ENCODE peak calls at places on chromosome 13, in seven cellular contexts. F is GM23248; G is naive thymus-derived CD4-positive, alpha-beta T cell; M is adrenal gland; X is CD4-positive, CD25-positive, alpha-beta regulatory T cell; Q is bronchial epithelial cell; N is neural progenitor cell. R is an unnamed sample. For H3K27me3, the result is how much of the 10 kb centered on the place peaks cover.

GRCh38 chr13:94537740-94538630 is 58.0 kb downstream of the TGDS start:
- DNase-seq in M (no peak), G (no peak), Q (peak), N (no peak), F (no peak), X (no peak), R (no peak)

GRCh38 chr13:35789335-35790166 is 313.1 kb upstream of the MAB21L1 start:
- DNase-seq in N (peak), F (peak), M (no peak), X (no peak), G (no peak), Q (peak), R (no peak)

GRCh38 chr13:42420304-42420703 is 148.4 kb downstream of the AKAP11 start:
- DNase-seq in X (no peak), G (peak), M (no peak), N (no peak), Q (no peak), F (no peak), R (no peak)

GRCh38 chr13:110126391-110126961 is 180.5 kb downstream of the COL4A1 start:
- DNase-seq in M (peak), N (peak), G (no peak), X (no peak), Q (peak), F (peak), R (no peak)

GRCh38 chr13:104984296-104984818 is 1551.1 kb downstream of the EFNB2 start:
- DNase-seq in X (no peak), N (no peak), M (peak), Q (peak), G (no peak), F (no peak), R (peak)

GRCh38 chr13:35470671-35471465 is 5.6 kb downstream of the MAB21L1 start:
- DNase-seq in N (peak), X (no peak), G (no peak), M (peak), Q (no peak), F (peak), R (no peak)

GRCh38 chr13:95784161-95784880 is 107.4 kb downstream of the DNAJC3 start:
- DNase-seq in Q (peak), N (no peak), X (no peak), M (no peak), G (no peak), F (peak), R (no peak)

GRCh38 chr13:52428295-52428694 is 22.1 kb downstream of the VPS36 start:
- DNase-seq in N (no peak), F (no peak), M (no peak), Q (peak), X (no peak), G (no peak), R (no peak)

GRCh38 chr13:53310786-53311185 is 282.2 kb downstream of the OLFM4 start:
- DNase-seq in G (no peak), M (no peak), N (peak), X (no peak), F (no peak), Q (no peak), R (no peak)

GRCh38 chr13:70415141-70415540 is 306.9 kb upstream of the KLHL1 start:
- DNase-seq in G (no peak), X (no peak), Q (no peak), N (no peak), F (no peak), M (no peak), R (no peak)

GRCh38 chr13:40974460-40975407 is 44.4 kb downstream of the ELF1 start:
- DNase-seq in X (peak), G (no peak), F (peak), Q (peak), M (no peak), N (peak), R (peak)

GRCh38 chr13:98582947-98583346 is 6.0 kb upstream of the STK24 start:
- DNase-seq in N (no peak), Q (peak), G (no peak), F (no peak), X (no peak), M (no peak), R (no peak)

GRCh38 chr13:31250435-31250834 is 50.7 kb downstream of the B3GLCT start:
- DNase-seq in Q (no peak), F (no peak), M (no peak), N (no peak), X (no peak), G (no peak), R (peak)

GRCh38 chr13:37685206-37685605 is 86.6 kb upstream of the POSTN start:
- DNase-seq in G (no peak), M (no peak), X (no peak), F (no peak), N (no peak), Q (no peak), R (no peak)

GRCh38 chr13:103547914-103548313 is 481.7 kb upstream of the SLC10A2 start:
- DNase-seq in X (no peak), M (no peak), N (no peak), G (no peak), F (no peak), Q (peak), R (no peak)

GRCh38 chr13:42405665-42406390 is 133.9 kb downstream of the AKAP11 start:
- DNase-seq in M (no peak), F (peak), N (no peak), Q (peak), X (peak), G (peak), R (peak)

GRCh38 chr13:26425439-26426358 is 131.8 kb upstream of the WASF3 start:
- DNase-seq in X (no peak), G (no peak), Q (peak), F (no peak), N (no peak), M (no peak), R (no peak)

GRCh38 chr13:68745517-68745916 is 1362.1 kb upstream of the ATXN8OS start:
- DNase-seq in N (no peak), G (no peak), M (no peak), F (no peak), X (no peak), Q (no peak), R (no peak)

GRCh38 chr13:110182003-110182402 is 125.0 kb downstream of the COL4A1 start:
- DNase-seq in G (no peak), Q (no peak), N (no peak), M (no peak), X (no peak), F (no peak), R (no peak)

GRCh38 chr13:99972190-99972731 is 694 bp upstream of the ZIC5 start:
- DNase-seq in N (peak), G (no peak), Q (no peak), F (no peak), M (peak), X (no peak), R (peak)

GRCh38 chr13:63438951-63439350 is 2023.3 kb upstream of the PCDH20 start:
- DNase-seq in G (no peak), Q (no peak), X (no peak), M (no peak), N (peak), F (no peak), R (no peak)

GRCh38 chr13:51838235-51838846 is 6.6 kb downstream of the TMEM272 start:
- DNase-seq in F (peak), Q (no peak), N (no peak), G (no peak), X (no peak), M (no peak), R (no peak)

GRCh38 chr13:42977219-42977659 is 14.8 kb downstream of the EPSTI1 start:
- DNase-seq in M (no peak), G (no peak), Q (no peak), N (no peak), F (no peak), X (no peak), R (no peak)

GRCh38 chr13:74683411-74683810 is 549.2 kb upstream of the KLF12 start:
- DNase-seq in Q (peak), N (no peak), M (no peak), G (no peak), F (no peak), X (no peak), R (no peak)

GRCh38 chr13:42971670-42972355 is 20.2 kb downstream of the EPSTI1 start:
- DNase-seq in Q (no peak), N (no peak), M (no peak), F (peak), X (no peak), G (no peak), R (no peak)

GRCh38 chr13:73902296-73902695 is 231.9 kb downstream of the KLF12 start:
- DNase-seq in N (no peak), M (no peak), X (no peak), Q (no peak), F (no peak), G (no peak), R (no peak)

GRCh38 chr13:77521194-77521593 is 14.3 kb upstream of the SCEL start:
- DNase-seq in G (no peak), Q (peak), X (no peak), F (peak), N (no peak), M (no peak), R (no peak)

GRCh38 chr13:91066745-91067144 is 280.7 kb upstream of the MIR17HG start:
- DNase-seq in N (no peak), X (no peak), M (no peak), Q (no peak), G (no peak), F (no peak), R (no peak)

GRCh38 chr13:86002921-86003488 is 203.8 kb upstream of the SLITRK6 start:
- DNase-seq in X (no peak), G (no peak), M (no peak), N (peak), Q (no peak), F (no peak), R (no peak)

GRCh38 chr13:36356058-36356457 is 9.9 kb upstream of the SPART start:
- DNase-seq in N (no peak), M (no peak), X (no peak), Q (no peak), F (no peak), G (no peak), R (no peak)

GRCh38 chr13:98571955-98572662 is 4.8 kb downstream of the STK24 start:
- DNase-seq in F (peak), X (no peak), M (no peak), N (no peak), Q (peak), G (no peak), R (no peak)

GRCh38 chr13:110937511-110938303 is 22.8 kb upstream of the ANKRD10 start:
- DNase-seq in F (no peak), G (no peak), Q (no peak), N (no peak), M (no peak), X (no peak), R (no peak)

GRCh38 chr13:19864339-19865309 is 1.2 kb upstream of the ZMYM5 start:
- DNase-seq in X (peak), G (peak), N (peak), Q (peak), M (peak), F (peak), R (peak)

GRCh38 chr13:21668665-21669599 is 1.9 kb upstream of the FGF9 start:
- DNase-seq in Q (no peak), X (peak), F (peak), M (peak), G (no peak), N (peak), R (peak)

GRCh38 chr13:21672811-21673591 is 2.1 kb downstream of the FGF9 start:
- DNase-seq in G (no peak), M (no peak), Q (no peak), N (peak), F (peak), X (no peak), R (no peak)

GRCh38 chr13:21670883-21671792 is at the start of gene FGF9:
- DNase-seq in G (peak), M (peak), X (peak), F (peak), N (peak), Q (peak), R (peak)

GRCh38 chr13:21671793-21672680 is 1.2 kb downstream of the FGF9 start:
- DNase-seq in Q (no peak), F (no peak), N (peak), X (no peak), M (no peak), G (no peak), R (no peak)

GRCh38 chr13:21670006-21670882 is 629 bp upstream of the FGF9 start:
- DNase-seq in X (peak), M (peak), G (peak), N (peak), Q (no peak), F (peak), R (peak)
- H3K27me3 ChIP-seq in X (under half), M (under half), G (under half), N (half or more), Q (under half), F (under half), R (under half)

DNA sequence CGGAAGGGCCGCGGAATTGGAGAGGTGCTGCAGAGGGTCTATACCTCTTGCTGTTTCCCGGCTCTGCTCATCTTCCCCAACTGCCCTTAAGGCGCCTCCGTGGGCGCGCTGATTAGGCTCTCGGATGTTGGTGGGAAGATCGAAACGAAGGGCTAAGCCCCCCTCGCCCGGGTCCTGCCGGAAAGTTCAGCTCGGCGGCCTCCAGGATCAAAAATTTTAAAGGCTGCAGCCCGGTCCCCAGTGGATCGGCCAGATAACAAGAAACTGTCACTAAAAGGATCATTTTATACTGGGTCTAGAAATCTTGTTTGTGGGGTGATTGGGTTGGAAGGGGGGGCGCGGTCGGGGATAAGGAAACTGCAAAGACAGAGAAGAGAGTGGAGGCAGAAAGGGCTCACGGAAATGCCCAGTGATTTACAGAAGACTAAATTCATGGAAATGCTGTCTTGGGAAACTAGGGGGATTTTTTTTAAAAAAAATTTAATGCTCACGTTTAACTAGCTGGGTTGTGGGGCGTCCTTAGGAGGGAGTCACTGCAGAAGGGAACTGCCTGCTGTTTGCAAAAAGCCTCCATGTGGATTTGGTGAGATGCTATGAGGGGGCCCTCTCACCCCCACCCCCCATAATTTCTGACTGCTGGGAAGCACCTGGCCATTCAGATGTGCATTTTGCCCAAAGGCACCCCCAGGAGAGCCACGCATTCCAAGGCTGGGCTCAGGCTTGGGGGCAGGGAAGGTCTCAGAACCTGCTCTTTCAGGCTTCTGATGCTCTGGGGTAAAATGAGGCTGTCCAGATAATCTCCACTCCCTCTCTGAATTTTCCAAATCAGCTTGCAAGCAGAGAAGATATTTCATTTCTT is 7.7 kb downstream of the CDX2 start:
- DNase-seq in F (no peak), X (no peak), G (no peak), M (no peak), Q (no peak), N (no peak), R (no peak)
- H3K27me3 ChIP-seq in F (half or more), X (under half), G (under half), M (half or more), Q (under half), N (half or more), R (under half)

DNA sequence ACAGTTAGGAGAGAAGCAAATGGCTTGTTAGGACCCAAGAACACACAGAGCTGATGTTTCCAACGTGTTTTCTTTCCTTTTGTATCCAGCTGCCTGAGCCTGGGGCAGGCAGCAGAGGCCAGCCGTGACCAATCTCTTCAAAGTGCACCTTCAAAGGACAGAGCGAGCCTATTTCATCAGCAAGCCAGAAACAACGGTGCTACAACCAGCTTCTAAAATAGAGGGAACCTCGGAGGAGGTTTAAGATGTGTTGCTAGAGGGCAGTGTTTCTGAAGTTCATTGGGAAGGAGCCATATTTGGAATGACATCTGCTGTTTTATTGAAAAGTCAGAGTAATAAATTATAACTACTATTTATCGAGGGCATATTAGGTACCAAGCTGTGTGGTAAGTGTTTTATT is 56.2 kb upstream of the RFC3 start:
- DNase-seq in M (peak), F (peak), Q (peak), G (no peak), N (peak), X (no peak), R (no peak)
- H3K27me3 ChIP-seq in M (under half), F (under half), Q (under half), G (under half), N (under half), X (under half), R (under half)

GRCh38 chr13:39484506-39485313 is 118.3 kb downstream of the LHFPL6 start:
- DNase-seq in F (peak), G (no peak), Q (peak), N (no peak), X (no peak), M (no peak), R (no peak)

GRCh38 chr13:39493966-39494365 is 109.0 kb downstream of the LHFPL6 start:
- DNase-seq in F (no peak), M (no peak), X (no peak), N (peak), Q (no peak), G (no peak), R (no peak)

GRCh38 chr13:39485314-39485700 is 117.7 kb downstream of the LHFPL6 start:
- DNase-seq in G (no peak), X (no peak), F (peak), N (no peak), Q (no peak), M (no peak), R (no peak)

DNA sequence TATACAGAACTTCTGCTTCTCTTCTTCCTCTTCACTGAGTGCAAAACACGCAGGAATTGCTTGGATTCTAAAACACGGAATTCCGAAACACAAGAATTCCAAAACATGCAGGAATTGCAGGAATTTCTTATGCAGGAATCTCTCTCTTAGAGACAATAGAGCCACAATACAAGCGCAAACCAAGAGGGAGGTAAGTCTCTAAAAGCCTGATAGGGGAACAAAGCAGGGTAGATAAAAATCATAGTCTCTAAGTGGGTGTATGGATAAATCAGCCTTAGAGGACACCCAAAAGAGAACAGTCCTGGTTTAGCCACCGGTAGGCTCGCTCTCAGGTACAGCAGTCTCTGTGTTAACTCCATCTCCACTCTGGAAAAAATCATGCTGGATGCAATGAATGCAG is 112.9 kb downstream of the LHFPL6 start:
- DNase-seq in N (peak), X (no peak), F (no peak), M (no peak), G (no peak), Q (no peak), R (no peak)
- H3K27me3 ChIP-seq in N (under half), X (under half), F (under half), M (under half), G (under half), Q (under half), R (under half)

GRCh38 chr13:112205990-112206389 is 139.0 kb downstream of the SOX1 start:
- DNase-seq in M (no peak), N (no peak), G (no peak), F (no peak), X (no peak), Q (no peak), R (no peak)

GRCh38 chr13:112202966-112203365 is 136.0 kb downstream of the SOX1 start:
- DNase-seq in Q (no peak), F (no peak), N (no peak), G (no peak), M (no peak), X (no peak), R (no peak)

GRCh38 chr13:112203614-112204013 is 136.7 kb downstream of the SOX1 start:
- DNase-seq in Q (no peak), M (no peak), N (no peak), F (no peak), G (no peak), X (no peak), R (no peak)

GRCh38 chr13:112204881-112205327 is 138.0 kb downstream of the SOX1 start:
- DNase-seq in X (no peak), G (no peak), N (peak), F (no peak), M (peak), Q (no peak), R (no peak)

DNA sequence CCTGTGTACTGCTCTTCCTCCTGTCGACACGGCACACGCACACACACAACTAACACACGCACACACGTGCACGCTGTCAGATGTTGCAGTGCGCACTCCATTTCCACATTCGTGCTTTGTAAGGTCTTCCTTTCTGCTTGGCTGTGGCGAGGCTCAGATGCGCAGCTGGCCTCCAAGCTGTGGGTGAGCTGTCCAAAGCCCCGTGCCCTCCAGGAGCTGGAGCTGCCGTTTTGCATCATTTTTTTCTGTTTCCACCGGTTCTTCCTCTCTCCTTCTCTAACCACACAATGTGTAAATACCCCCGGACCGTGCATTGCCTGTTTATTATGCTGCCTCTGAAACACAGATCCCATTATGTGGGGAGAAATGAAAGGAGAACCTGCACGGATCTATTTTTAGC is 137.4 kb downstream of the SOX1 start:
- DNase-seq in G (no peak), X (no peak), M (no peak), N (peak), Q (no peak), F (no peak), R (no peak)
- H3K27me3 ChIP-seq in G (under half), X (under half), M (under half), N (under half), Q (under half), F (under half), R (under half)

GRCh38 chr13:112773601-112774447 is 84.0 kb downstream of the ATP11A start:
- DNase-seq in G (no peak), Q (no peak), N (no peak), F (no peak), M (no peak), X (no peak), R (no peak)
- H3K27me3 ChIP-seq in G (under half), Q (under half), N (under half), F (under half), M (under half), X (under half), R (under half)

R was measured in CD4-positive, alpha-beta memory T cell.